ENCODE peak calls at places on chromosomes 5 and 9, in four cellular contexts. A is colonic mucosa; X is CD4-positive, alpha-beta T cell; L is neuronal stem cell. I is an unnamed sample.

GRCh38 chr9:94973491-94973941 is 247.0 kb downstream of the AOPEP start:
- DNase-seq in A (no peak), X (no peak), L (no peak), I (no peak)

GRCh38 chr5:54062958-54063357 is 247.4 kb downstream of the ARL15 start:
- DNase-seq in X (no peak), L (no peak), A (no peak), I (no peak)

GRCh38 chr5:33641722-33642505 is 201.1 kb downstream of the TARS1 start:
- DNase-seq in X (no peak), A (no peak), L (no peak), I (no peak)

GRCh38 chr9:75185585-75186170 is 97.4 kb downstream of the OSTF1 start:
- DNase-seq in L (peak), X (peak), A (peak), I (no peak)

GRCh38 chr9:134929560-134930158 is 11.9 kb upstream of the FCN1 start:
- DNase-seq in A (no peak), X (no peak), L (no peak), I (no peak)

GRCh38 chr9:95343725-95344287 is 26.3 kb upstream of the FANCC start:
- DNase-seq in X (no peak), A (no peak), L (no peak), I (no peak)

GRCh38 chr5:4662845-4663244 is 477.3 kb upstream of the ADAMTS16 start:
- DNase-seq in X (no peak), A (no peak), L (no peak), I (no peak)

GRCh38 chr9:14554866-14555265 is 138.4 kb downstream of the ZDHHC21 start:
- DNase-seq in X (no peak), L (no peak), A (no peak), I (no peak)

GRCh38 chr5:153153086-153153485 is 337.4 kb upstream of the GRIA1 start:
- DNase-seq in A (no peak), L (no peak), X (no peak), I (no peak)

GRCh38 chr5:132883261-132883834 is 9.9 kb downstream of the LEAP2 start:
- DNase-seq in X (no peak), L (peak), A (peak), I (peak)

GRCh38 chr5:14464661-14465060 is 116.9 kb upstream of the OTULINL start:
- DNase-seq in L (no peak), A (no peak), X (no peak), I (no peak)

GRCh38 chr5:156142867-156143266 is 184.1 kb upstream of the SGCD start:
- DNase-seq in A (no peak), L (no peak), X (no peak), I (no peak)

GRCh38 chr9:94933429-94933828 is 206.9 kb downstream of the AOPEP start:
- DNase-seq in A (no peak), X (no peak), L (no peak), I (no peak)

GRCh38 chr5:108818613-108819272 is 71.0 kb downstream of the FER start:
- DNase-seq in A (no peak), X (no peak), L (no peak), I (no peak)

GRCh38 chr9:6567140-6567591 is 78.4 kb downstream of the GLDC start:
- DNase-seq in A (no peak), X (no peak), L (no peak), I (no peak)

GRCh38 chr9:20618361-20618799 is 3.9 kb downstream of the MLLT3 start:
- DNase-seq in L (no peak), A (peak), X (no peak), I (no peak)

GRCh38 chr5:138336952-138337684 is 948 bp upstream of the FAM53C start:
- DNase-seq in A (peak), X (no peak), L (no peak), I (no peak)

GRCh38 chr9:20256284-20256948 is 365.9 kb downstream of the MLLT3 start:
- DNase-seq in L (no peak), X (no peak), A (no peak), I (no peak)

GRCh38 chr5:68751651-68752050 is 342.2 kb upstream of the SLC30A5 start:
- DNase-seq in X (no peak), L (no peak), A (no peak), I (no peak)
- H3K27ac ChIP-seq in X (no peak), L (no peak), A (no peak), I (no peak)

GRCh38 chr9:91567642-91568274 is 144.1 kb upstream of the NFIL3 start:
- DNase-seq in L (no peak), X (no peak), A (no peak), I (no peak)

GRCh38 chr9:91558879-91559278 is 135.2 kb upstream of the NFIL3 start:
- DNase-seq in L (no peak), X (no peak), A (no peak), I (no peak)

GRCh38 chr9:91562412-91562811 is 138.8 kb upstream of the NFIL3 start:
- DNase-seq in A (no peak), L (no peak), X (no peak), I (no peak)

GRCh38 chr9:91560301-91560700 is 136.7 kb upstream of the NFIL3 start:
- DNase-seq in A (no peak), X (no peak), L (no peak), I (no peak)

GRCh38 chr9:91564081-91564670 is 140.5 kb upstream of the NFIL3 start:
- DNase-seq in X (no peak), L (no peak), A (no peak), I (no peak)
- H3K27ac ChIP-seq in X (no peak), L (no peak), A (no peak), I (no peak)

GRCh38 chr5:96408276-96408777 is 24.7 kb downstream of the PCSK1 start:
- DNase-seq in A (no peak), X (no peak), L (no peak), I (no peak)

GRCh38 chr5:96415897-96416296 is 17.2 kb downstream of the PCSK1 start:
- DNase-seq in A (no peak), X (no peak), L (no peak), I (no peak)

GRCh38 chr5:96408841-96409458 is 24.1 kb downstream of the PCSK1 start:
- DNase-seq in L (no peak), A (no peak), X (no peak), I (no peak)

GRCh38 chr5:96410013-96410412 is 23.0 kb downstream of the PCSK1 start:
- DNase-seq in L (no peak), X (no peak), A (no peak), I (no peak)

GRCh38 chr5:96413028-96413427 is 20.0 kb downstream of the PCSK1 start:
- DNase-seq in A (no peak), X (no peak), L (no peak), I (no peak)
- H3K27ac ChIP-seq in A (no peak), X (no peak), L (no peak), I (no peak)

GRCh38 chr5:72314571-72315172 is 5.4 kb downstream of the MRPS27 start:
- DNase-seq in X (no peak), A (no peak), L (no peak), I (no peak)

GRCh38 chr5:72305194-72306142 is 14.6 kb downstream of the MRPS27 start:
- DNase-seq in A (no peak), X (no peak), L (no peak), I (no peak)

GRCh38 chr5:72307968-72308852 is 11.8 kb downstream of the MRPS27 start:
- DNase-seq in A (peak), X (peak), L (peak), I (peak)

GRCh38 chr5:72307573-72307967 is 12.5 kb downstream of the MRPS27 start:
- DNase-seq in A (no peak), X (no peak), L (no peak), I (no peak)

GRCh38 chr5:72308853-72309191 is 11.2 kb downstream of the MRPS27 start:
- DNase-seq in L (no peak), A (no peak), X (no peak), I (no peak)
- H3K27ac ChIP-seq in L (peak), A (peak), X (no peak), I (peak)

GRCh38 chr5:175920506-175920865 is 47.6 kb downstream of the THOC3 start:
- DNase-seq in X (no peak), L (no peak), A (no peak), I (no peak)
- H3K27ac ChIP-seq in X (no peak), L (no peak), A (no peak), I (no peak)

DNA sequence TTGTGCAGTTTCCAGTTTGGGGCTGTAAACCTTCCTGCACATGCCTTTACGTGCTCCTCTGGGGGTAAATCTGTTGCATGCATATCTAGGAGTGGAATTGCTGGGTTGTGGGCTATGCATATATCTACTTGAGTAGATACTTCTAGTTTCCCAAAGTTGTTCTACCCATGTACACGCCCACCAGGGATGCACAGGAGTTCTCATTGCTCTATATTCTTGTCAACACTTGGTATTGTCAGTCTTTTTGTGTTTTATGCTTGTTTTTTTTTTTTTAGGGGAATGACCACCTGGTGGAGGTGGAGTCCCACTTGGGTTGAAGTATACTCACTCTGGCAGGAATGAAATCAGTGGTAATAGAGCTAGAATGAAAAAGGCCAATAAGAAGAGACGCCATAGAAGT is 23.0 kb downstream of the FOXE1 start:
- DNase-seq in A (no peak), X (no peak), L (no peak), I (no peak)
- H3K27ac ChIP-seq in A (no peak), X (no peak), L (no peak), I (no peak)

I was measured in substantia nigra.